ENCODE peak calls at places on chromosomes 13 and 19, in six cellular contexts. I is activated CD4-positive, CD25-positive, alpha-beta regulatory T cell treated with anti-CD3 and anti-CD28 coated beads, Interleukin-2, amount 50 U/mL, for 16 hours; C is DMS153; B is PC-3; V is kidney tubule cell; W is AG04450. K is an unnamed sample.

GRCh38 chr13:35388456-35388855 is 88.0 kb downstream of the MAB21L1 start:
- DNase-seq in I (no peak), C (no peak), B (no peak), V (no peak), W (no peak), K (no peak)

GRCh38 chr19:1672769-1673644 is 20.6 kb upstream of the TCF3 start:
- DNase-seq in I (no peak), C (no peak), B (no peak), V (no peak), W (no peak), K (no peak)

GRCh38 chr19:38836438-38837303 is 5.1 kb upstream of the ECH1 start:
- DNase-seq in I (no peak), C (no peak), B (no peak), V (no peak), W (no peak), K (no peak)

GRCh38 chr19:16051254-16052025 is 24.9 kb upstream of the TPM4 start:
- DNase-seq in I (no peak), C (no peak), B (peak; percentile 15), V (no peak), W (no peak), K (peak; percentile 32)

GRCh38 chr19:28544451-28545261 is 668.3 kb downstream of the UQCRFS1 start:
- DNase-seq in I (no peak), C (no peak), B (no peak), V (no peak), W (no peak), K (no peak)

GRCh38 chr13:57918913-57919312 is 287.4 kb downstream of the PCDH17 start:
- DNase-seq in I (no peak), C (no peak), B (no peak), V (no peak), W (no peak), K (no peak)

GRCh38 chr19:41546386-41546789 is 29.6 kb upstream of the CEACAM21 start:
- DNase-seq in I (no peak), C (no peak), B (no peak), V (no peak), W (no peak), K (peak; percentile 52)

GRCh38 chr19:29609636-29610035 is 3.6 kb downstream of the POP4 start:
- DNase-seq in I (no peak), C (no peak), B (no peak), V (no peak), W (no peak), K (no peak)

GRCh38 chr13:54210397-54211050 is 1181.9 kb downstream of the OLFM4 start:
- DNase-seq in I (no peak), C (no peak), B (peak; percentile 73), V (peak; percentile 79), W (no peak), K (no peak)

GRCh38 chr19:13521066-13521465 is 14.8 kb upstream of the CACNA1A start:
- DNase-seq in I (no peak), C (no peak), B (peak; percentile 16), V (no peak), W (no peak), K (no peak)

GRCh38 chr13:44266305-44266704 is 107.3 kb upstream of the SERP2 start:
- DNase-seq in I (no peak), C (no peak), B (no peak), V (no peak), W (no peak), K (no peak)

GRCh38 chr19:48373567-48373966 is 9.4 kb downstream of the SYNGR4 start:
- DNase-seq in I (no peak), C (no peak), B (no peak), V (no peak), W (no peak), K (no peak)

K was measured in effector memory CD8-positive, alpha-beta T cell.